ENCODE peak calls at places on chromosomes 4 and X, in five cellular contexts. R is HepG2, Q is breast epithelium, I is heart left ventricle, F is tibial nerve. C is an unnamed sample.

GRCh38 chr4:52106701-52107100 is 55.6 kb downstream of the SPATA18 start:
- DNase-seq in R (no peak), Q (no peak), I (no peak), F (no peak), C (no peak)

GRCh38 chr4:184748251-184748652 is 14.4 kb upstream of the CENPU start:
- DNase-seq in R (no peak), Q (no peak), I (peak), F (no peak), C (peak)

GRCh38 chrX:118727686-118728339 is 407 bp downstream of the IL13RA1 start:
- DNase-seq in R (peak), Q (no peak), I (peak), F (no peak), C (no peak)

GRCh38 chr4:172202480-172203076 is 389.4 kb downstream of the GALNTL6 start:
- DNase-seq in R (peak), Q (no peak), I (no peak), F (no peak), C (peak)

GRCh38 chrX:82757614-82758013 is 750.5 kb upstream of the POU3F4 start:
- DNase-seq in R (no peak), Q (no peak), I (no peak), F (no peak), C (no peak)

GRCh38 chr4:56468097-56468422 is 643 bp downstream of the SRP72 start:
- DNase-seq in R (peak), Q (no peak), I (no peak), F (no peak), C (peak)

GRCh38 chr4:182085051-182085480 is 158.1 kb upstream of the TENM3 start:
- DNase-seq in R (no peak), Q (no peak), I (no peak), F (no peak), C (no peak)

GRCh38 chrX:120456973-120457372 is 12.1 kb downstream of the LAMP2 start:
- DNase-seq in R (no peak), Q (no peak), I (no peak), F (no peak), C (no peak)

GRCh38 chrX:134782796-134783195 is 124.5 kb upstream of the PLAC1 start:
- DNase-seq in R (no peak), Q (no peak), I (no peak), F (peak), C (peak)

GRCh38 chr4:15355464-15355863 is 72.4 kb upstream of the C1QTNF7 start:
- DNase-seq in R (no peak), Q (no peak), I (no peak), F (no peak), C (no peak)

GRCh38 chr4:76305971-76306881 is at the start of gene STBD1:
- DNase-seq in R (peak), Q (peak), I (peak), F (peak), C (peak)

GRCh38 chr4:19026281-19026680 is 1004.7 kb upstream of the LCORL start:
- DNase-seq in R (no peak), Q (no peak), I (no peak), F (peak), C (no peak)

GRCh38 chr4:39255266-39255665 is 72.9 kb downstream of the WDR19 start:
- DNase-seq in R (peak), Q (no peak), I (no peak), F (no peak), C (no peak)

GRCh38 chrX:1323315-1323714 is 13.3 kb upstream of the IL3RA start:
- DNase-seq in R (peak), Q (no peak), I (peak), F (peak), C (peak)

GRCh38 chr4:181569553-181569952 is 673.6 kb upstream of the TENM3 start:
- DNase-seq in R (peak), Q (no peak), I (no peak), F (no peak), C (no peak)

GRCh38 chrX:109872021-109872730 is 130.7 kb upstream of the TMEM164 start:
- DNase-seq in R (peak), Q (no peak), I (no peak), F (no peak), C (no peak)

GRCh38 chr4:56158483-56158882 is 209.7 kb downstream of the CEP135 start:
- DNase-seq in R (no peak), Q (no peak), I (no peak), F (no peak), C (no peak)

GRCh38 chrX:49192722-49193328 is 6.7 kb upstream of the PRICKLE3 start:
- DNase-seq in R (no peak), Q (no peak), I (no peak), F (no peak), C (peak)

GRCh38 chrX:30196322-30196721 is 19.0 kb upstream of the MAGEB2 start:
- DNase-seq in R (no peak), Q (no peak), I (no peak), F (no peak), C (no peak)

GRCh38 chrX:48468247-48468671 is 1.8 kb downstream of the SLC38A5 start:
- DNase-seq in R (no peak), Q (no peak), I (no peak), F (no peak), C (peak)

GRCh38 chr4:172985552-172985951 is 183.1 kb upstream of the GALNT7 start:
- DNase-seq in R (no peak), Q (no peak), I (no peak), F (no peak), C (no peak)

GRCh38 chr4:129999156-129999555 is 903.2 kb downstream of the C4orf33 start:
- DNase-seq in R (no peak), Q (no peak), I (no peak), F (no peak), C (no peak)

GRCh38 chrX:56107320-56107719 is 124.8 kb upstream of the KLF8 start:
- DNase-seq in R (no peak), Q (no peak), I (no peak), F (no peak), C (no peak)

GRCh38 chr4:212438-213174 is 88.3 kb downstream of the ZNF718 start:
- DNase-seq in R (no peak), Q (peak), I (peak), F (peak), C (no peak)

GRCh38 chr4:93203708-93204107 is 624.8 kb upstream of the ATOH1 start:
- DNase-seq in R (peak), Q (no peak), I (no peak), F (no peak), C (no peak)

GRCh38 chr4:182251116-182251515 is 7.9 kb downstream of the TENM3 start:
- DNase-seq in R (no peak), Q (no peak), I (no peak), F (no peak), C (no peak)

GRCh38 chr4:71752383-71753042 is 31.4 kb downstream of the GC start:
- DNase-seq in R (no peak), Q (no peak), I (no peak), F (no peak), C (no peak)

GRCh38 chr4:126939401-126939800 is 693.4 kb upstream of the INTU start:
- DNase-seq in R (no peak), Q (no peak), I (no peak), F (no peak), C (no peak)

GRCh38 chrX:2764766-2765666 is 13.2 kb downstream of the XG start:
- DNase-seq in R (no peak), Q (no peak), I (no peak), F (no peak), C (no peak)

GRCh38 chrX:103658681-103659433 is 27.6 kb downstream of the MORF4L2 start:
- DNase-seq in R (peak), Q (no peak), I (no peak), F (no peak), C (no peak)

GRCh38 chr4:83129258-83129657 is 14.7 kb upstream of the PLAC8 start:
- DNase-seq in R (no peak), Q (no peak), I (no peak), F (no peak), C (no peak)

GRCh38 chr4:184343400-184344177 is 125.9 kb upstream of the ENPP6 start:
- DNase-seq in R (peak), Q (peak), I (peak), F (peak), C (peak)

GRCh38 chr4:174210952-174211490 is 72.4 kb downstream of the FBXO8 start:
- DNase-seq in R (no peak), Q (no peak), I (no peak), F (no peak), C (no peak)

GRCh38 chr4:30600246-30600645 is 119.9 kb upstream of the PCDH7 start:
- DNase-seq in R (no peak), Q (no peak), I (no peak), F (no peak), C (no peak)

GRCh38 chrX:118437283-118437682 is 58.3 kb upstream of the DOCK11 start:
- DNase-seq in R (no peak), Q (no peak), I (no peak), F (no peak), C (no peak)

GRCh38 chr4:155371432-155372043 is 5.2 kb downstream of the MAP9 start:
- DNase-seq in R (no peak), Q (no peak), I (no peak), F (no peak), C (peak)

GRCh38 chrX:72141372-72142004 is 9.8 kb upstream of the RTL5 start:
- DNase-seq in R (no peak), Q (no peak), I (no peak), F (no peak), C (no peak)

GRCh38 chr4:118265312-118266144 is 87.3 kb downstream of the PRSS12 start:
- DNase-seq in R (peak), Q (peak), I (no peak), F (no peak), C (peak)
- TF ChIP-seq POLR2A in R (peak), Q (no peak), I (no peak), F (no peak), C (no peak)

GRCh38 chr4:118994030-118994429 is 105.4 kb downstream of the SYNPO2 start:
- DNase-seq in R (no peak), Q (no peak), I (no peak), F (no peak), C (no peak)

GRCh38 chr4:118993329-118993728 is 104.7 kb downstream of the SYNPO2 start:
- DNase-seq in R (no peak), Q (no peak), I (no peak), F (no peak), C (no peak)

GRCh38 chr4:118989098-118990080 is 100.7 kb downstream of the SYNPO2 start:
- DNase-seq in R (no peak), Q (no peak), I (no peak), F (no peak), C (no peak)

GRCh38 chr4:118991686-118992085 is 103.0 kb downstream of the SYNPO2 start:
- DNase-seq in R (no peak), Q (no peak), I (no peak), F (no peak), C (no peak)

DNA sequence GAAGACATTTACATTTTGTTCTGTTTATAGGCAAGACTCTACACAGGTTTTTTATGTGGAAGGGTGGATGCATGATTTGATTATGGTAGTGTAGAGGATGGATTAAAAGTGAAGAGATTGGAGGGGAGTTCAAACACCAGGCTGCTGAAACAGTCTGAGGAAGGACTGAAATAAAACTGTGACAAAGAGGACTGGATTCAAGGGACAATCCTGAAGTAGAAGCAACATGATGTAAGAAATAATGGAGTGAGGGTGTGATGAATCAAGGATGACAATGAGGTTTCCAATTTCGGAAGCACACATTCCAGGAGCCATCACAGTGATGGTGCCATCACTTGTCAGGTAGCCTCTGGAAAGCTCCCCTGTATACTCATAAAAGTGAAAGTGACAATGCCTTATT is 103.5 kb downstream of the SYNPO2 start:
- DNase-seq in R (no peak), Q (no peak), I (no peak), F (no peak), C (no peak)
- TF ChIP-seq POLR2A in R (no peak), Q (no peak), I (no peak), F (no peak), C (no peak)

GRCh38 chrX:154603438-154604430 is 15.3 kb downstream of the CTAG1B start:
- DNase-seq in R (no peak), Q (no peak), I (peak), F (no peak), C (no peak)
- TF ChIP-seq POLR2A in R (no peak), Q (no peak), I (no peak), F (no peak), C (no peak)

GRCh38 chr4:25839687-25840086 is 23.1 kb downstream of the SEL1L3 start:
- DNase-seq in R (no peak), Q (no peak), I (no peak), F (no peak), C (no peak)
- TF ChIP-seq POLR2A in R (no peak), Q (no peak), I (no peak), F (no peak), C (no peak)

DNA sequence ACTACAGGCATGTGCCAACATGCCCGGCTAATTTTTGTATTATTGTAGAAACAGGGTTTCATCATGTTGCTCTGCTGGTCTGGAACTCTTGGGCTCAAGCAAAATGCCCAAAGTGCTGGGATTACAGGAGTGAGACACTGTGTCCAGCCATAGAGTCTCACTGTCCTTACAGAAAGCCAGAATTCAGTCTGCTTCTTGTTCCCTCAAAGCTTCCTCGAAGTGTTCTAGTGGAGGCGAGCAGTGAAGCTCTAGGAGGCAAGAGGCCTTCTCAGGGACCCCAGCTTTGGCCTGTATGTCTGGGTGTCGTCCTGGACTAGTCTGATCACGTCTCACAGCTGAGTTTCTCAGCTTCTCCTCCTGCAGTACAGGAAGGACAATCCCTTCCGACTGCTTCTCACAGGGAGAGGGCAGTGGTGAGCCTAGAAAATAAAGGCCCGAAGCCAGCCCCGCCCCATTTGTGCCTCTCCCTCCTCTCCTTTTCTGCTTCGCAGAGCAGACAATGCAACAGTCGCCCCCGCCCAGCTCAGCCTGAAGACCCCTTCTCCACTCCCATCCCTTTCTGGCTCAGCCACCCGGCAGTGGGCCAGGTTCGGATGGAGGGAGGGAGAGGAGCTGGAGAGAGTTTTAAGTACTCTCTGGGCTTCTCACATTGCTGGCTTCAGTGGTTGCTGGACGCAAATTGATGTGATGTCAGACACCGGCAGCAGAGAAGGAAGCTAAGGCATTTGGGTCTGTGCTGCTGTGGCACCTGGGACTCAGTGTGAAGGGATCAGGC is 11.1 kb upstream of the FAM3A start:
- DNase-seq in R (peak), Q (peak), I (peak), F (peak), C (peak)
- TF ChIP-seq POLR2A in R (no peak), Q (no peak), I (no peak), F (peak), C (peak)

DNA sequence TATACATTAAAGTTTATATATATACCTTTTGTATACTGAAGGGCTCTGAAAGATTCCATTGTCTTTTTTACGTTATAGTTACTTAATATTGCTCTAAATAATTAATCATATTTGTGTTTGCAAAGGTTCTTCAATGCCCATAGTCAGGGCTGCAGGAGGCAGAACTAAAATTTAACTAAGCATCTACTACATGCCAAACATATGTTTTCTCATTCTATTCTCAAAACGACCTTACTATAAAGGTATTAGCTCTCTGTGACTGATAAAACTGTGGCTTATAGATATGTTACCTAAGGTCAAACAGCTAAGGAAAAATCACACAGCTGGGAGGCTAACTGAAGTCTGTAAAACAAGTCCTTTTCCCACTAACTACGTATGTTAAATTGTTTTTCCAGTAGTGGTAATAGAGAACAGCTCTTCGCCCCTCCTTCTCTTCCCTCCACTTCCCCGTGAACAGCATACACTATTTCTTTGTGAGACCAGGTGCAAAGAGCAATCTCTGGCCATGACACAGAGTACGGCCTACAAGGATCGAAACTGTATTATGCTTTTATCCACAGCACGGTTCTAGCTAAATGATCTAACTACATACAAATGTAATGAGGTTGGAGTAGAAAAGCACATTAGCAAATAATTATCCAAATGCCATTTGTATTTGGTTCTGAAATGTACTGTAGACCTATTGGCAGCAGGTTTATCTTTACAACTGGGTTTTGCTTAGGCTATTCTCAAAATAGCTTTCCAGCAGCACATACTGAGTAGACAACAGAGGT is 1.7 kb downstream of the CNOT6L start:
- DNase-seq in R (peak), Q (no peak), I (no peak), F (no peak), C (peak)
- TF ChIP-seq POLR2A in R (no peak), Q (no peak), I (no peak), F (no peak), C (no peak)

DNA sequence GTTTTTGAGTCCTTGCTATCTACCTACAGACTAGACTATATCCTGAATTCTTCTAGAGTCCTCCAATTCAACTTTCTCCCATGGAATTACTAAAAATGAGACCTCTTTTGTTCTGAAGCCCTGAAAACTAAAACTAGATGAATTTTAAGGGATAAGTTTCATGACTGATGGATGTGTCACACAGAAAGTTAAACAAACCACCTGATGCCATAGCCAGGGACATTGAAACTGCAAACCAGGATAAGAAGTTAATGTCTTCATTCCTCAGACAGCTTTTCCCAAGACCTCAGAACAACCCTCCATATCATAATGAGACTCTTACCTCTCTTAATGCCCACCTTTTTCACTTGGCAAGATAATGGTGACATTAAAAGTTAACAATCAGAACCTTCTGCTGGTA is 81.5 kb upstream of the PTPN13 start:
- DNase-seq in R (no peak), Q (no peak), I (no peak), F (no peak), C (no peak)
- TF ChIP-seq POLR2A in R (no peak), Q (no peak), I (no peak), F (no peak), C (no peak)